ENCODE peak calls at places on chromosomes 13 and 19, in seven cellular contexts. One of them, this sample, is unnamed. For H3K36me3, the result is how much of the 10 kb centered on the place peaks cover.

GRCh38 chr19:43229315-43229714 is 23.9 kb upstream of the PSG4 start:
- DNase-seq in breast epithelium: no peak
- DNase-seq in OCI-LY7: peak
- DNase-seq in heart right ventricle: no peak
- DNase-seq in ovary: no peak
- DNase-seq in heart left ventricle: no peak
- DNase-seq in H1: no peak
- DNase-seq in this sample: no peak

GRCh38 chr13:109785892-109786450 is 412 bp downstream of the IRS2 start:
- DNase-seq in breast epithelium: no peak
- DNase-seq in OCI-LY7: no peak
- DNase-seq in heart right ventricle: no peak
- DNase-seq in ovary: peak
- DNase-seq in heart left ventricle: no peak
- DNase-seq in H1: no peak
- DNase-seq in this sample: no peak

GRCh38 chr19:46404039-46404883 is 9.1 kb downstream of the CCDC8 start:
- DNase-seq in breast epithelium: peak
- DNase-seq in OCI-LY7: peak
- DNase-seq in heart right ventricle: peak
- DNase-seq in ovary: peak
- DNase-seq in heart left ventricle: peak
- DNase-seq in H1: peak
- DNase-seq in this sample: peak

GRCh38 chr13:28031220-28031903 is 42.9 kb upstream of the URAD start:
- DNase-seq in breast epithelium: peak
- DNase-seq in OCI-LY7: no peak
- DNase-seq in heart right ventricle: peak
- DNase-seq in ovary: no peak
- DNase-seq in heart left ventricle: peak
- DNase-seq in H1: no peak
- DNase-seq in this sample: no peak

GRCh38 chr19:11581740-11582139 is 4.3 kb upstream of the ACP5 start:
- DNase-seq in breast epithelium: no peak
- DNase-seq in OCI-LY7: peak
- DNase-seq in heart right ventricle: no peak
- DNase-seq in ovary: no peak
- DNase-seq in heart left ventricle: no peak
- DNase-seq in H1: no peak
- DNase-seq in this sample: no peak

GRCh38 chr13:72745260-72745659 is 17.5 kb downstream of the BORA start:
- DNase-seq in breast epithelium: no peak
- DNase-seq in OCI-LY7: no peak
- DNase-seq in heart right ventricle: no peak
- DNase-seq in ovary: no peak
- DNase-seq in heart left ventricle: no peak
- DNase-seq in H1: no peak
- DNase-seq in this sample: no peak

GRCh38 chr19:4077800-4078683 is 11.3 kb upstream of the ZBTB7A start:
- DNase-seq in breast epithelium: peak
- DNase-seq in OCI-LY7: peak
- DNase-seq in heart right ventricle: peak
- DNase-seq in ovary: peak
- DNase-seq in heart left ventricle: peak
- DNase-seq in H1: no peak
- DNase-seq in this sample: peak

GRCh38 chr19:49153167-49153809 is 1.9 kb downstream of the HRC start:
- DNase-seq in breast epithelium: no peak
- DNase-seq in OCI-LY7: no peak
- DNase-seq in heart right ventricle: no peak
- DNase-seq in ovary: no peak
- DNase-seq in heart left ventricle: no peak
- DNase-seq in H1: no peak
- DNase-seq in this sample: no peak

GRCh38 chr19:43704002-43704705 is 11.7 kb upstream of the IRGC start:
- DNase-seq in breast epithelium: no peak
- DNase-seq in OCI-LY7: no peak
- DNase-seq in heart right ventricle: no peak
- DNase-seq in ovary: no peak
- DNase-seq in heart left ventricle: no peak
- DNase-seq in H1: no peak
- DNase-seq in this sample: no peak

GRCh38 chr19:17479325-17479791 is 9.0 kb downstream of the SLC27A1 start:
- DNase-seq in breast epithelium: no peak
- DNase-seq in OCI-LY7: no peak
- DNase-seq in heart right ventricle: no peak
- DNase-seq in ovary: no peak
- DNase-seq in heart left ventricle: no peak
- DNase-seq in H1: no peak
- DNase-seq in this sample: no peak

GRCh38 chr19:843836-844299 is 3.1 kb downstream of the PRTN3 start:
- DNase-seq in breast epithelium: no peak
- DNase-seq in OCI-LY7: no peak
- DNase-seq in heart right ventricle: no peak
- DNase-seq in ovary: no peak
- DNase-seq in heart left ventricle: no peak
- DNase-seq in H1: no peak
- DNase-seq in this sample: no peak

GRCh38 chr13:101271681-101272245 is 144.5 kb downstream of the NALCN start:
- DNase-seq in breast epithelium: no peak
- DNase-seq in OCI-LY7: no peak
- DNase-seq in heart right ventricle: no peak
- DNase-seq in ovary: no peak
- DNase-seq in heart left ventricle: no peak
- DNase-seq in H1: no peak
- DNase-seq in this sample: no peak
- H3K27ac ChIP-seq in breast epithelium: no peak
- H3K27ac ChIP-seq in OCI-LY7: no peak
- H3K27ac ChIP-seq in heart right ventricle: no peak
- H3K27ac ChIP-seq in ovary: no peak
- H3K27ac ChIP-seq in heart left ventricle: no peak
- H3K27ac ChIP-seq in H1: no peak
- H3K27ac ChIP-seq in this sample: no peak

GRCh38 chr19:41408256-41408655 is 10.6 kb downstream of the BCKDHA start:
- DNase-seq in breast epithelium: no peak
- DNase-seq in OCI-LY7: peak
- DNase-seq in heart right ventricle: no peak
- DNase-seq in ovary: no peak
- DNase-seq in heart left ventricle: no peak
- DNase-seq in H1: no peak
- DNase-seq in this sample: no peak

GRCh38 chr19:41410655-41411054 is 13.0 kb downstream of the BCKDHA start:
- DNase-seq in breast epithelium: no peak
- DNase-seq in OCI-LY7: no peak
- DNase-seq in heart right ventricle: no peak
- DNase-seq in ovary: no peak
- DNase-seq in heart left ventricle: no peak
- DNase-seq in H1: no peak
- DNase-seq in this sample: no peak

GRCh38 chr19:41409288-41409687 is 11.7 kb downstream of the BCKDHA start:
- DNase-seq in breast epithelium: peak
- DNase-seq in OCI-LY7: no peak
- DNase-seq in heart right ventricle: peak
- DNase-seq in ovary: no peak
- DNase-seq in heart left ventricle: peak
- DNase-seq in H1: no peak
- DNase-seq in this sample: peak

GRCh38 chr19:41405776-41406175 is 8.2 kb downstream of the BCKDHA start:
- DNase-seq in breast epithelium: no peak
- DNase-seq in OCI-LY7: no peak
- DNase-seq in heart right ventricle: peak
- DNase-seq in ovary: no peak
- DNase-seq in heart left ventricle: peak
- DNase-seq in H1: no peak
- DNase-seq in this sample: no peak

DNA sequence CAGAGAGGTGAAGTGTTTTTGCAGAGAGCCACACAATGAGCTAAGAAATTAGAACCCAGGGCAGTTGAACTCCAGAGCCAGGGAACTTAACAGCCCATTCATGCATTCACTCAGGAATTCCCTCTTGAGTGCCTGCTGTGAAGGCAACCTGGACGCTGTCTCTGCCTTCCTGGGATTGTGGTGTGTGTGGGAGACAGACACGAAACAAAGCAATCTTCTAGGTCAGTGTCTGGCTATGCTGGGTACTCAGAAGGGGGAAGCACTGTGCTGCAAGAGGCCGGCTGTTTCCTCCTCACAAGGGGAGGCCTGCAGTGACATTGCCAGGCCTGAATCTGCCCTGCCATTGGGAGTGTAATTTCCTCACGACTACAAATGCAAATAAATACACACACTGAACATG is 9.7 kb downstream of the BCKDHA start:
- DNase-seq in breast epithelium: no peak
- DNase-seq in OCI-LY7: no peak
- DNase-seq in heart right ventricle: no peak
- DNase-seq in ovary: no peak
- DNase-seq in heart left ventricle: peak
- DNase-seq in H1: no peak
- DNase-seq in this sample: no peak
- TF ChIP-seq CTCF in breast epithelium: no peak
- TF ChIP-seq CTCF in OCI-LY7: no peak
- TF ChIP-seq CTCF in heart right ventricle: peak
- TF ChIP-seq CTCF in ovary: no peak
- TF ChIP-seq CTCF in heart left ventricle: no peak
- TF ChIP-seq CTCF in H1: no peak
- TF ChIP-seq CTCF in this sample: no peak

DNA sequence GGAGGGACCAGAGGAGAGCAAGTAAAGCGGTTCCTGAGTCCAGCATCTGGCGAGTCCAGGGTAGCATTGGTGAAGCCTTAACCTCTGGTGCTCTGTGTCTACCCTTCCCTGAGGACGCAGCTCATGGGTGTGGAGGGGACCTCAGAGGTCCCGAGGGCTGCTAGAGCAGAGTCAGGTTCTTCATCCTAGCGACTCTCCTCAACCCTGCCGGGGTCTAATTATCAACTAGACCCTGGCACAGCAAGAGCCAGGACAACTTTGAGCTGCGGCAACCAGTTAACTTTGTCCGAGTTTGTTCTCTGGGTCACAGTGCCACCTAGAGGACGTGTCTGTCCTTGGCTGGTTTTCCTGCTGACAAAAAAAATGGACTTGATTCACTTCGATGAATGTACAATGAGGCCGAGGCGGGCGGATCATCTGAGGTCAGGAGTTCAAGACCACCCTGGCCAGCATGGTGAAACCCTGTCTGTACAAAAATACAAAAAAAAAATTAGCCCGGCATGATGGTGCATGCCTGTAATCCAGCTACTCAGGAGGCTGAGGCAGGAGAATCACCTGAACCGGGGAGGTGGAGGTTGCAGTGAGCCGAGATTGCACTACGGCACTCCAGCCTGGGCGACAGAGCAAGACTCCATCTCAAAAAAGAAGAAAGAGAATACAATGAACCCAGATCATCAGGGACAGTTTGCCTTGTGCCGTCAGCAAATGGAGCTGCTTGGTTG is 24.9 kb downstream of the TSSK6 start:
- DNase-seq in breast epithelium: peak
- DNase-seq in OCI-LY7: peak
- DNase-seq in heart right ventricle: peak
- DNase-seq in ovary: peak
- DNase-seq in heart left ventricle: peak
- DNase-seq in H1: peak
- DNase-seq in this sample: peak
- H3K36me3 ChIP-seq in breast epithelium: under half
- H3K36me3 ChIP-seq in OCI-LY7: under half
- H3K36me3 ChIP-seq in heart right ventricle: under half
- H3K36me3 ChIP-seq in ovary: under half
- H3K36me3 ChIP-seq in heart left ventricle: under half
- H3K36me3 ChIP-seq in H1: under half
- H3K36me3 ChIP-seq in this sample: under half

GRCh38 chr13:29511439-29511814 is 84.1 kb downstream of the SLC7A1 start:
- DNase-seq in breast epithelium: no peak
- DNase-seq in OCI-LY7: no peak
- DNase-seq in heart right ventricle: no peak
- DNase-seq in ovary: no peak
- DNase-seq in heart left ventricle: no peak
- DNase-seq in H1: no peak
- DNase-seq in this sample: no peak
- H3K27ac ChIP-seq in breast epithelium: no peak
- H3K27ac ChIP-seq in OCI-LY7: no peak
- H3K27ac ChIP-seq in heart right ventricle: no peak
- H3K27ac ChIP-seq in ovary: no peak
- H3K27ac ChIP-seq in heart left ventricle: no peak
- H3K27ac ChIP-seq in H1: no peak
- H3K27ac ChIP-seq in this sample: no peak

GRCh38 chr13:83878691-83879410 is 3.4 kb downstream of the SLITRK1 start:
- DNase-seq in breast epithelium: no peak
- DNase-seq in OCI-LY7: no peak
- DNase-seq in heart right ventricle: no peak
- DNase-seq in ovary: no peak
- DNase-seq in heart left ventricle: no peak
- DNase-seq in H1: peak
- DNase-seq in this sample: peak

GRCh38 chr13:83880275-83881027 is 1.8 kb downstream of the SLITRK1 start:
- DNase-seq in breast epithelium: no peak
- DNase-seq in OCI-LY7: no peak
- DNase-seq in heart right ventricle: no peak
- DNase-seq in ovary: no peak
- DNase-seq in heart left ventricle: no peak
- DNase-seq in H1: peak
- DNase-seq in this sample: no peak

GRCh38 chr13:83876546-83876945 is 5.7 kb downstream of the SLITRK1 start:
- DNase-seq in breast epithelium: no peak
- DNase-seq in OCI-LY7: no peak
- DNase-seq in heart right ventricle: no peak
- DNase-seq in ovary: no peak
- DNase-seq in heart left ventricle: no peak
- DNase-seq in H1: no peak
- DNase-seq in this sample: no peak

GRCh38 chr13:83879431-83880171 is 2.7 kb downstream of the SLITRK1 start:
- DNase-seq in breast epithelium: no peak
- DNase-seq in OCI-LY7: no peak
- DNase-seq in heart right ventricle: no peak
- DNase-seq in ovary: no peak
- DNase-seq in heart left ventricle: no peak
- DNase-seq in H1: peak
- DNase-seq in this sample: no peak

GRCh38 chr13:83877901-83878300 is 4.4 kb downstream of the SLITRK1 start:
- DNase-seq in breast epithelium: no peak
- DNase-seq in OCI-LY7: no peak
- DNase-seq in heart right ventricle: no peak
- DNase-seq in ovary: no peak
- DNase-seq in heart left ventricle: no peak
- DNase-seq in H1: no peak
- DNase-seq in this sample: no peak
- TF ChIP-seq CTCF in breast epithelium: no peak
- TF ChIP-seq CTCF in OCI-LY7: no peak
- TF ChIP-seq CTCF in heart right ventricle: no peak
- TF ChIP-seq CTCF in ovary: no peak
- TF ChIP-seq CTCF in heart left ventricle: no peak
- TF ChIP-seq CTCF in H1: no peak
- TF ChIP-seq CTCF in this sample: no peak

This sample was measured in pancreas.